ENCODE peak calls at places on chromosomes 16 and 17, in four cellular contexts. One of them, this sample, is unnamed.
A peak's percentile ranks its signal among the peaks of the same experiment; 100 is the strongest.

GRCh38 chr16:87207509-87207908 is 109.7 kb downstream of the C16orf95 start:
- DNase-seq in K562: no peak
- DNase-seq in GM12878: no peak
- DNase-seq in HepG2: no peak
- DNase-seq in this sample: no peak

GRCh38 chr17:41920580-41920955 is 1.8 kb upstream of the ACLY start:
- DNase-seq in K562: no peak
- DNase-seq in GM12878: no peak
- DNase-seq in HepG2: no peak
- DNase-seq in this sample: no peak

GRCh38 chr16:17744903-17745581 is 274.3 kb upstream of the XYLT1 start:
- DNase-seq in K562: no peak
- DNase-seq in GM12878: no peak
- DNase-seq in HepG2: no peak
- DNase-seq in this sample: peak; percentile 30

GRCh38 chr16:10923650-10924214 is 18.5 kb downstream of the DEXI start:
- DNase-seq in K562: no peak
- DNase-seq in GM12878: no peak
- DNase-seq in HepG2: peak; percentile 95
- DNase-seq in this sample: no peak

GRCh38 chr17:50212121-50212843 is 10.9 kb upstream of the COL1A1 start:
- DNase-seq in K562: peak; percentile 77
- DNase-seq in GM12878: no peak
- DNase-seq in HepG2: no peak
- DNase-seq in this sample: no peak

GRCh38 chr17:44416558-44417289 is 27.3 kb upstream of the ITGA2B start:
- DNase-seq in K562: no peak
- DNase-seq in GM12878: no peak
- DNase-seq in HepG2: no peak
- DNase-seq in this sample: no peak

GRCh38 chr16:82625066-82625968 is 1.5 kb upstream of the CDH13 start:
- DNase-seq in K562: no peak
- DNase-seq in GM12878: no peak
- DNase-seq in HepG2: no peak
- DNase-seq in this sample: no peak

GRCh38 chr16:53530046-53530445 is 27.0 kb upstream of the AKTIP start:
- DNase-seq in K562: no peak
- DNase-seq in GM12878: no peak
- DNase-seq in HepG2: no peak
- DNase-seq in this sample: no peak

GRCh38 chr16:4648917-4649316 is 24.3 kb downstream of the MGRN1 start:
- DNase-seq in K562: no peak
- DNase-seq in GM12878: no peak
- DNase-seq in HepG2: no peak
- DNase-seq in this sample: no peak

GRCh38 chr17:28345420-28346198 is 10.0 kb downstream of the TNFAIP1 start:
- DNase-seq in K562: no peak
- DNase-seq in GM12878: no peak
- DNase-seq in HepG2: no peak
- DNase-seq in this sample: no peak

GRCh38 chr17:79950711-79951110 is 85.0 kb downstream of the TBC1D16 start:
- DNase-seq in K562: no peak
- DNase-seq in GM12878: no peak
- DNase-seq in HepG2: no peak
- DNase-seq in this sample: no peak

GRCh38 chr17:78343099-78343432 is 16.8 kb downstream of the SOCS3 start:
- DNase-seq in K562: no peak
- DNase-seq in GM12878: no peak
- DNase-seq in HepG2: no peak
- DNase-seq in this sample: no peak

GRCh38 chr16:68079616-68080344 is 5.4 kb upstream of the NFATC3 start:
- DNase-seq in K562: peak; percentile 92
- DNase-seq in GM12878: no peak
- DNase-seq in HepG2: peak; percentile 97
- DNase-seq in this sample: no peak

GRCh38 chr16:57479043-57479421 is 7.3 kb downstream of the DOK4 start:
- DNase-seq in K562: no peak
- DNase-seq in GM12878: no peak
- DNase-seq in HepG2: no peak
- DNase-seq in this sample: no peak

GRCh38 chr17:78154903-78155811 is 9.0 kb downstream of the C17orf99 start:
- DNase-seq in K562: no peak
- DNase-seq in GM12878: peak; percentile 97
- DNase-seq in HepG2: no peak
- DNase-seq in this sample: no peak

GRCh38 chr17:36938566-36939058 is 1.3 kb downstream of the LHX1 start:
- DNase-seq in K562: no peak
- DNase-seq in GM12878: no peak
- DNase-seq in HepG2: no peak
- DNase-seq in this sample: peak; percentile 58

GRCh38 chr16:47956881-47957280 is 198.9 kb downstream of the ABCC12 start:
- DNase-seq in K562: no peak
- DNase-seq in GM12878: no peak
- DNase-seq in HepG2: no peak
- DNase-seq in this sample: no peak

GRCh38 chr17:63917646-63918045 is 993 bp downstream of the GH1 start:
- DNase-seq in K562: no peak
- DNase-seq in GM12878: no peak
- DNase-seq in HepG2: no peak
- DNase-seq in this sample: no peak

GRCh38 chr17:81511800-81512559 is 619 bp downstream of the ACTG1 start:
- DNase-seq in K562: no peak
- DNase-seq in GM12878: no peak
- DNase-seq in HepG2: no peak
- DNase-seq in this sample: no peak

GRCh38 chr17:29504711-29505110 is 62.1 kb downstream of the ABHD15 start:
- DNase-seq in K562: no peak
- DNase-seq in GM12878: no peak
- DNase-seq in HepG2: no peak
- DNase-seq in this sample: no peak

GRCh38 chr16:85656351-85657266 is 32.1 kb downstream of the GINS2 start:
- DNase-seq in K562: no peak
- DNase-seq in GM12878: no peak
- DNase-seq in HepG2: no peak
- DNase-seq in this sample: no peak

GRCh38 chr17:76398523-76399174 is 14.2 kb downstream of the SPHK1 start:
- DNase-seq in K562: no peak
- DNase-seq in GM12878: no peak
- DNase-seq in HepG2: no peak
- DNase-seq in this sample: no peak

GRCh38 chr17:37676115-37676925 is 33.1 kb upstream of the DDX52 start:
- DNase-seq in K562: no peak
- DNase-seq in GM12878: no peak
- DNase-seq in HepG2: peak; percentile 94
- DNase-seq in this sample: no peak

GRCh38 chr17:78224226-78225087 is 7.0 kb upstream of the TMEM235 start:
- DNase-seq in K562: no peak
- DNase-seq in GM12878: no peak
- DNase-seq in HepG2: no peak
- DNase-seq in this sample: no peak

GRCh38 chr17:77124192-77124908 is 16.4 kb upstream of the SEC14L1 start:
- DNase-seq in K562: peak; percentile 37
- DNase-seq in GM12878: no peak
- DNase-seq in HepG2: no peak
- DNase-seq in this sample: no peak

GRCh38 chr17:81890447-81891302 is 711 bp downstream of the ALYREF start:
- DNase-seq in K562: no peak
- DNase-seq in GM12878: no peak
- DNase-seq in HepG2: no peak
- DNase-seq in this sample: no peak

GRCh38 chr16:75550211-75550662 is 5.8 kb downstream of the TMEM231 start:
- DNase-seq in K562: no peak
- DNase-seq in GM12878: peak; percentile 69
- DNase-seq in HepG2: peak; percentile 58
- DNase-seq in this sample: peak; percentile 62

GRCh38 chr17:61402978-61403845 is 3.6 kb downstream of the TBX2 start:
- DNase-seq in K562: no peak
- DNase-seq in GM12878: no peak
- DNase-seq in HepG2: no peak
- DNase-seq in this sample: peak; percentile 47

GRCh38 chr17:67276075-67276474 is 31.1 kb upstream of the HELZ start:
- DNase-seq in K562: no peak
- DNase-seq in GM12878: no peak
- DNase-seq in HepG2: peak; percentile 51
- DNase-seq in this sample: peak; percentile 68
- TF ChIP-seq CBFB in K562: no peak
- TF ChIP-seq CBFB in GM12878: no peak
- TF ChIP-seq CBFB in HepG2: no peak
- TF ChIP-seq CBFB in this sample: no peak

GRCh38 chr17:15657868-15658775 is 26.0 kb downstream of the TRIM16 start:
- DNase-seq in K562: no peak
- DNase-seq in GM12878: no peak
- DNase-seq in HepG2: no peak
- DNase-seq in this sample: no peak
- TF ChIP-seq MAX in K562: no peak
- TF ChIP-seq MAX in GM12878: no peak
- TF ChIP-seq MAX in HepG2: no peak
- TF ChIP-seq MAX in this sample: no peak

GRCh38 chr17:5122586-5123342 is 6.9 kb downstream of the USP6 start:
- DNase-seq in K562: no peak
- DNase-seq in GM12878: no peak
- DNase-seq in HepG2: no peak
- DNase-seq in this sample: peak; percentile 56
- TF ChIP-seq CBFB in K562: no peak
- TF ChIP-seq CBFB in GM12878: no peak
- TF ChIP-seq CBFB in HepG2: no peak
- TF ChIP-seq CBFB in this sample: no peak

DNA sequence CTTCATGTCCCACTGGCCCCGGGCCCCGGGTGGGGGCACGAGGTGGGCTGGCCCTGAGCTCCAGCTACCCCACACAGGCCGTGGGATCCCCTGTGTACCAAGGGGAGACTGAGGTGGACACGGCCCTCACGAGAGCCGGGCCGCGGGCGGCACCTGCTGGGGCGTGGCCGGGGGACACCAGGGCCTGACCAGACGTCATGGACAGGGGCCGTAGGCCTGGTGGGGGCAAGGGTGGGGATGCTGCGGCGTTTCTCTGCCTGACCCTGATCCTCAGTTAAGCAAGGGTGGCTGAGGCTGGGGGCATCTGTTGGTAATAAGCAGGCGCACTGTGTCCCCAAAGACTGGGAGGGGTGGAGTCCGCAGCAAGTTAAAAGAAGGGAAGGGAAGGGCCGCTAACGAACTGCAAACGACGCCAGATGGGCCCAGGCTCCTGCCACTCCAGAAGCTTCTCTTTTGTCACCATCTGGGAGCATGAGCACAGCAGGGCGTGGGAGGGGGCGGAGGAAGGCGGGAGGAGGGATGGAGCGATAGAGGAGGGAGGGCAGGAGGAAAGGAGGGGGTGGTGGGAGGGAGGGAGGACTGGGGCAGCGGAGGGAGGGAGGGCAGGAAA is 22.4 kb upstream of the PABPN1L start:
- DNase-seq in K562: peak; percentile 46
- DNase-seq in GM12878: no peak
- DNase-seq in HepG2: no peak
- DNase-seq in this sample: no peak
- TF ChIP-seq MAX in K562: no peak
- TF ChIP-seq MAX in GM12878: no peak
- TF ChIP-seq MAX in HepG2: no peak
- TF ChIP-seq MAX in this sample: no peak

GRCh38 chr17:1577186-1577585 is 14.6 kb upstream of the PITPNA start:
- DNase-seq in K562: no peak
- DNase-seq in GM12878: no peak
- DNase-seq in HepG2: peak; percentile 57
- DNase-seq in this sample: no peak
- TF ChIP-seq CBFB in K562: no peak
- TF ChIP-seq CBFB in GM12878: no peak
- TF ChIP-seq CBFB in HepG2: no peak
- TF ChIP-seq CBFB in this sample: no peak

GRCh38 chr16:15639061-15639568 is 3.8 kb downstream of the MARF1 start:
- DNase-seq in K562: no peak
- DNase-seq in GM12878: peak; percentile 77
- DNase-seq in HepG2: no peak
- DNase-seq in this sample: no peak
- TF ChIP-seq MAX in K562: no peak
- TF ChIP-seq MAX in GM12878: peak; percentile 90
- TF ChIP-seq MAX in HepG2: no peak
- TF ChIP-seq MAX in this sample: no peak

DNA sequence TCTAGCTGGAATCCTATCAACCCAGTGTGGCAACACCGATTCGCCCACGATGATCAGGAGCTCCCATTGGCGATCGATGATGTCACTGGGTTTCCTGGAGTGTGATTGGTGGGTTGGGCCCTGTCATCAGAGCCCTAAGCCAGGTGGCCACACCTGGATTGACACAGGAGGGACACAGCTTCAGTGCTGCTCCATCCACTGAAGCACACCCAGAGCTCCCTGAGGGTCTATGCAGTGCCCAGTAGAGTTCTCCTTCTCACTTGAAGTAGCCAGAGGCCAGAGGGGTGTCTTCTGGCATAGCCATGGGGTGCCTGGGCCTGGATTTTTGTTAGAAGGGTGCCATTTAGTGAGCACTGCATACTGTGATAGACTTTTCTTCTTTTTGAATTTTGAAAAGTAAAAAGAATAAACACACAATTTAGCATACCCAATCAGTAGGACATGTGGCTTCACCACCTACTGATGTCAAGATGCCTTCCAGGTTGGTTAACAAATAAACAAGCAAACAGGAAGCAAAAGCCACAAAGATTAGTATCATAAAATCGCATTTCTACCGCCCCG is 77.6 kb downstream of the CMIP start:
- DNase-seq in K562: peak; percentile 68
- DNase-seq in GM12878: no peak
- DNase-seq in HepG2: no peak
- DNase-seq in this sample: peak; percentile 54
- TF ChIP-seq CBFB in K562: no peak
- TF ChIP-seq CBFB in GM12878: no peak
- TF ChIP-seq CBFB in HepG2: no peak
- TF ChIP-seq CBFB in this sample: no peak

DNA sequence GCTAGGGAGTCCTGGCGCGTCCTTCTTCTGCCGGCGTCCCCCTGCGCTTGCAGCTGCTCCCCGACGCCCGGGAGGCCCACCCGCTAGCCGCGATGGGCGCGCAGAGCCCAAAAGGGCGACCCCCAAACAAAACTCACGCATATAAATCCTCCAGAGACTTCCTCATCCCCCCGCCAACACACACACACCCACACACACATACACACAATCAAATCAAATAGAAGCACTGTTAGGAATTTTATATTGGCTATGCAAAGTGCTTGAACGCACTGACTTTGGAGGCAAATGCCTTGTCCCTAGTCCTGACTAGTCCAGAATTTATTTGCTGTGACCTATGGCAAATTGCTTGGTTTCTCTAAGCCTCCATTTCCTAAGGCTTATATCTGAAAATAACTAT is 23.8 kb upstream of the CRYM start:
- DNase-seq in K562: no peak
- DNase-seq in GM12878: no peak
- DNase-seq in HepG2: no peak
- DNase-seq in this sample: no peak
- TF ChIP-seq MAX in K562: no peak
- TF ChIP-seq MAX in GM12878: no peak
- TF ChIP-seq MAX in HepG2: no peak
- TF ChIP-seq MAX in this sample: no peak

DNA sequence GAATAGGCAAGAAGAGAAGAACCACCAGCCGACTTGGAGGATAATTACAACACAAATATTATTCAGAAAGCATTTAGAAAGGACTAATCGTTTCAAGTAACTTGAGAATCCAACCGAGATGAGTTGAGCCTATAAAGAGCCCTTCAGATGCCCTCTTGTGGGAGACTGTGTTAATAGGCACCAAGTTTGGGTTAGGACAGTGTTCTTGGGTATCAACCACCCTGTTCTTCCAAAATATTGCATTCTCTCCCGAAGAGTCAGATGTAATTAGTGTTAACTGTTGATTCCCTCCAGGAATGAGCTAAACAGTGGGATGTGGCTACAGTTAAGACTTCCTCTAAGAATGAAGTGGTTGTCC is 87.8 kb upstream of the NOL11 start:
- DNase-seq in K562: no peak
- DNase-seq in GM12878: no peak
- DNase-seq in HepG2: peak; percentile 24
- DNase-seq in this sample: no peak
- TF ChIP-seq CBFB in K562: no peak
- TF ChIP-seq CBFB in GM12878: no peak
- TF ChIP-seq CBFB in HepG2: no peak
- TF ChIP-seq CBFB in this sample: no peak